ENCODE peak calls at places on chromosomes 3 and 15, in nine cellular contexts. X is right atrium auricular region, H is HCT116, O is stomach, A is pancreas, G is transverse colon, T is aorta, J is AG10803, U is IMR-90. R is an unnamed sample.

GRCh38 chr15:31238369-31238768 is 88.3 kb upstream of the KLF13 start:
- DNase-seq in O (no peak), H (no peak), T (no peak), J (no peak), A (no peak), U (no peak), X (no peak), G (no peak), R (no peak)

GRCh38 chr3:183591881-183592521 is 36.5 kb upstream of the KLHL6 start:
- DNase-seq in G (no peak), O (no peak), A (no peak), X (no peak), J (peak), H (peak), T (no peak), U (no peak), R (no peak)

GRCh38 chr3:193590088-193590856 is 2.7 kb upstream of the OPA1 start:
- DNase-seq in G (no peak), J (peak), O (no peak), A (no peak), X (no peak), U (peak), T (no peak), H (peak), R (no peak)

GRCh38 chr3:186825294-186825821 is 17.2 kb upstream of the ADIPOQ start:
- DNase-seq in O (no peak), J (peak), X (no peak), H (no peak), G (no peak), T (peak), U (peak), A (peak), R (no peak)

GRCh38 chr15:83380026-83380425 is 67.1 kb upstream of the SH3GL3 start:
- DNase-seq in G (no peak), T (no peak), O (no peak), U (no peak), A (no peak), J (peak), X (no peak), H (peak), R (no peak)

GRCh38 chr15:89089316-89090230 is 1.3 kb downstream of the ABHD2 start:
- DNase-seq in A (no peak), X (no peak), U (no peak), J (no peak), O (no peak), T (no peak), G (no peak), H (no peak), R (no peak)

GRCh38 chr3:154955907-154956533 is 124.1 kb upstream of the MME start:
- DNase-seq in J (no peak), T (no peak), A (no peak), X (no peak), U (no peak), H (no peak), O (no peak), G (no peak), R (no peak)

GRCh38 chr3:170128977-170129431 is 52.5 kb downstream of the PHC3 start:
- DNase-seq in O (no peak), A (no peak), H (no peak), X (no peak), J (peak), T (no peak), U (peak), G (no peak), R (no peak)

GRCh38 chr15:31365655-31366127 is 39.1 kb downstream of the KLF13 start:
- DNase-seq in X (peak), O (peak), U (peak), A (peak), G (peak), J (peak), T (peak), H (no peak), R (no peak)

GRCh38 chr15:33780011-33780768 is 188.1 kb upstream of the CHRM5 start:
- DNase-seq in J (no peak), O (no peak), A (no peak), X (no peak), H (no peak), U (no peak), T (no peak), G (no peak), R (no peak)

GRCh38 chr15:44193651-44194396 is 1.2 kb downstream of the FRMD5 start:
- DNase-seq in X (no peak), U (peak), G (no peak), J (peak), O (no peak), T (no peak), H (no peak), A (no peak), R (no peak)

GRCh38 chr15:92326236-92326635 is 67.4 kb upstream of the ST8SIA2 start:
- DNase-seq in A (no peak), T (no peak), H (no peak), U (no peak), G (no peak), X (no peak), O (no peak), J (no peak), R (no peak)

GRCh38 chr3:49712631-49713317 is 6.7 kb downstream of the AMIGO3 start:
- DNase-seq in T (peak), O (no peak), X (no peak), G (no peak), A (no peak), H (no peak), U (no peak), J (no peak), R (peak)

GRCh38 chr3:29494305-29495036 is 213.6 kb downstream of the RBMS3 start:
- DNase-seq in X (no peak), O (no peak), A (no peak), J (peak), G (no peak), H (no peak), U (peak), T (no peak), R (no peak)

GRCh38 chr3:71189480-71189879 is 394.0 kb downstream of the FOXP1 start:
- DNase-seq in H (no peak), O (no peak), G (no peak), T (no peak), J (no peak), X (no peak), A (no peak), U (peak), R (no peak)

GRCh38 chr3:144229237-144229830 is 257.7 kb downstream of the DIPK2A start:
- DNase-seq in T (no peak), O (no peak), X (no peak), U (no peak), J (no peak), H (no peak), A (no peak), G (no peak), R (no peak)

GRCh38 chr3:193344471-193344870 is 34.1 kb downstream of the ATP13A5 start:
- DNase-seq in O (no peak), X (no peak), H (no peak), G (no peak), J (no peak), U (no peak), A (no peak), T (no peak), R (no peak)

GRCh38 chr15:94671845-94672524 is 440.6 kb downstream of the MCTP2 start:
- DNase-seq in T (no peak), X (no peak), U (peak), A (no peak), O (no peak), G (no peak), H (no peak), J (no peak), R (no peak)

GRCh38 chr3:185822221-185822956 is 2.5 kb downstream of the IGF2BP2 start:
- DNase-seq in J (peak), O (no peak), U (peak), A (no peak), T (no peak), H (no peak), G (no peak), X (no peak), R (no peak)

GRCh38 chr15:62503451-62503850 is 338.4 kb upstream of the C2CD4B start:
- DNase-seq in T (no peak), G (no peak), A (no peak), H (no peak), U (no peak), O (no peak), J (peak), X (no peak), R (no peak)

GRCh38 chr3:128845695-128846491 is 33.5 kb upstream of the ACAD9 start:
- DNase-seq in T (peak), O (peak), H (peak), A (peak), G (peak), U (peak), J (peak), X (peak), R (peak)
- H3K4me3 ChIP-seq in T (peak), O (peak), H (peak), A (peak), G (peak), U (peak), J (peak), X (peak), R (no peak)

DNA sequence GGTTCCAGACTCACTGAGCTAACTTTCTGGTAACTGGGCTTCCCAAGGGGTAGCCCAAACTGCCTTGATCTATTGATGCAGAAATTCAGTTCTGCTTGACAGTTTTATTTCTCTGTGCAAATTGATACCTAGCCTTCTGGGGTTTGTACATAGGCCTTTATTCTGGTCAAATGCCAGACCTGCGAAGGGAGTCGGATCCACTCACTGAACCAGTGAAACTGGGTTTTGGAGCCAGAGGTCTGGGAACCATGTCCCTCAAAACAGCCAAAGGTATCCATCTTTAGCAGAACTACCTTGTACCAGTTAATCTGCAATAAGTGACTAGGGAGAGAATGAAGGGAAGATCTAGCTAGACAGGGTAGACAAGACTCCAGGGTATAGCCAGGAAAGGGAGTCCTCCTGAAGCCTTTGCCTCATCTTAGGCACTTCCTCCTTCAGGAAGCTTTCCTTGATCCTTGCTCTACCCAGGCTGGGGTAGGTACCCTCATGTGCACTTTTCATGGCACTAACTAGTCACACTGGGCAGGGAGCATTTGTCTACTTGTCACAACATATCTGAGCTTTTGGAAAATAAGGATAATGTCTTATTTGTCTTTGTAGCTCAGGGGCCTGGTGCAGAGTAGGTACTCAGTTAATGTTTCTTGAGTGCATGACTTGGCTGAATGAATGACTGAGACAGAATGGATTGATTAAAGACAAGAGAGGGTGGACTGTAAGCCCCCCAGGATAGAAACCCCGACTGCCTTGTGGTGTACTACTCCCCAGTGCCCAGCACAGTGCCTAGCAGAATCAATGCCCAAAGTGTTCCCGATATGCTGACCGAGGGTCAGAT is 1.4 kb upstream of the SNX33 start:
- DNase-seq in T (no peak), G (no peak), U (no peak), O (no peak), X (no peak), A (no peak), J (no peak), H (no peak), R (no peak)
- H3K4me3 ChIP-seq in T (peak), G (peak), U (peak), O (peak), X (peak), A (peak), J (peak), H (peak), R (peak)

DNA sequence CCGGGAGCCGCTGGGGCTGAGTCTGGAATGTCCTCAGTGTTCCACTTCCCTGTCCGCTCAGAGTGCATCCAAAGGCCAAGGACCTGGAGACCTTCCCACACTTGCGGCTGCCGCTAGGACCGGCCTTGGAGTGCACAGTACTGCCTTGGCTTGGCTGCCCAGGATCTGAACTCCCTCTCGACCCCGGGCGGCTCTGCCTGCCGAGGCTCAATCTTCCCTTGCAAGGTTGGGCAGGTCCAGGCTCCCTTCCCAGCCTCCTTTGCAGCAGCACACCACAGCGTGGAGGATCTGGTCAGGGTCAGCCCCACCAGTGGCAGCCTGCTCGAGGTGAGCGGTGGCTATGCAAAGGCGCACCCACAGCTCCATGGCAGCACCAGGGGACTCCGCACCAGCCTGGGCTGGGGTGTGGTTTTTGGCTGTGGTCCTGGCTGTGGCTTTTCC is 69.2 kb downstream of the PLXNA1 start:
- DNase-seq in H (no peak), O (peak), G (peak), X (peak), J (peak), T (peak), A (peak), U (no peak), R (no peak)
- H3K4me3 ChIP-seq in H (no peak), O (no peak), G (no peak), X (no peak), J (no peak), T (no peak), A (no peak), U (no peak), R (no peak)

DNA sequence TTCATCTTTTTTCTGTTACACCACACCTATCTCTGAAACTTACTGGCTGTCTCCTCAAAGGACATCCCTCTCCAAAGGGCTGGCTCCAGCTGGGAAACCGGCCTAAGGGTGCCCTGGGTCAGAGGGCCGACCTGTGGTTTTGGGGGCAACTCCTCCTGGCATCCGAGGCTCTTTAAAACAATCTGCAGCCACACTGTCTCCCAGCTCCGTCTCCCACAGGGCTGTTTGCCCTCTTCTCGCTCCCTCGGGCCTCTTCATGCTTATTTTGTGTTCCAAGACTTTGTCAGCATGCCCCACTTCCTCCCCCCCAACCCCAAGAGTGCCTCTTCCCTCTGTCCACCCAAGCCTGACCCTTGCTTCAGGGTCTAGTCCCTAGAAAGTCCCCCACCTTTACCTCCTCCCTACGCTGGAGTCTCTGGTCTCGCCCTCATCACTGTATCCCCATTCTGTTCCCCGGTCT is 1.3 kb upstream of the CSK start:
- DNase-seq in H (no peak), X (no peak), U (no peak), J (no peak), G (no peak), A (no peak), T (no peak), O (no peak), R (no peak)
- H3K4me3 ChIP-seq in H (no peak), X (no peak), U (no peak), J (no peak), G (peak), A (no peak), T (no peak), O (no peak), R (no peak)